ENCODE peak calls at places on chromosomes 1 and 21, in ten cellular contexts. One of them, this sample, is unnamed.

GRCh38 chr21:41677671-41678015 is 89.2 kb downstream of the RIPK4 start:
- DNase-seq in H1: no peak
- DNase-seq in IMR-90: no peak
- DNase-seq in HCT116: no peak
- DNase-seq in PC-9: peak; percentile 38
- DNase-seq in mammary epithelial cell: no peak
- DNase-seq in CD4-positive, CD25-positive, alpha-beta regulatory T cell: no peak
- DNase-seq in lung: no peak
- DNase-seq in adrenal gland: no peak
- DNase-seq in GM23338: no peak
- DNase-seq in this sample: no peak

GRCh38 chr1:174222166-174222949 is 63.0 kb downstream of the RABGAP1L start:
- DNase-seq in H1: no peak
- DNase-seq in IMR-90: peak; percentile 82
- DNase-seq in HCT116: no peak
- DNase-seq in PC-9: no peak
- DNase-seq in mammary epithelial cell: peak; percentile 97
- DNase-seq in CD4-positive, CD25-positive, alpha-beta regulatory T cell: no peak
- DNase-seq in lung: no peak
- DNase-seq in adrenal gland: no peak
- DNase-seq in GM23338: no peak
- DNase-seq in this sample: no peak

GRCh38 chr21:31198575-31198974 is 145.5 kb downstream of the TIAM1 start:
- DNase-seq in H1: no peak
- DNase-seq in IMR-90: peak; percentile 62
- DNase-seq in HCT116: peak; percentile 48
- DNase-seq in PC-9: no peak
- DNase-seq in mammary epithelial cell: peak; percentile 38
- DNase-seq in CD4-positive, CD25-positive, alpha-beta regulatory T cell: peak; percentile 57
- DNase-seq in lung: no peak
- DNase-seq in adrenal gland: no peak
- DNase-seq in GM23338: peak; percentile 71
- DNase-seq in this sample: no peak

GRCh38 chr1:55463814-55464445 is 248.8 kb upstream of the USP24 start:
- DNase-seq in H1: no peak
- DNase-seq in IMR-90: no peak
- DNase-seq in HCT116: no peak
- DNase-seq in PC-9: no peak
- DNase-seq in mammary epithelial cell: no peak
- DNase-seq in CD4-positive, CD25-positive, alpha-beta regulatory T cell: no peak
- DNase-seq in lung: no peak
- DNase-seq in adrenal gland: no peak
- DNase-seq in GM23338: no peak
- DNase-seq in this sample: no peak

GRCh38 chr1:85449356-85449755 is 15.6 kb downstream of the DDAH1 start:
- DNase-seq in H1: no peak
- DNase-seq in IMR-90: no peak
- DNase-seq in HCT116: no peak
- DNase-seq in PC-9: no peak
- DNase-seq in mammary epithelial cell: no peak
- DNase-seq in CD4-positive, CD25-positive, alpha-beta regulatory T cell: no peak
- DNase-seq in lung: no peak
- DNase-seq in adrenal gland: peak; percentile 47
- DNase-seq in GM23338: no peak
- DNase-seq in this sample: no peak

GRCh38 chr1:207316141-207316540 is 5.3 kb upstream of the CD55 start:
- DNase-seq in H1: no peak
- DNase-seq in IMR-90: no peak
- DNase-seq in HCT116: no peak
- DNase-seq in PC-9: peak; percentile 60
- DNase-seq in mammary epithelial cell: no peak
- DNase-seq in CD4-positive, CD25-positive, alpha-beta regulatory T cell: no peak
- DNase-seq in lung: peak; percentile 47
- DNase-seq in adrenal gland: no peak
- DNase-seq in GM23338: peak; percentile 13
- DNase-seq in this sample: no peak

GRCh38 chr1:234758851-234759250 is 148.9 kb upstream of the IRF2BP2 start:
- DNase-seq in H1: no peak
- DNase-seq in IMR-90: peak; percentile 69
- DNase-seq in HCT116: no peak
- DNase-seq in PC-9: no peak
- DNase-seq in mammary epithelial cell: no peak
- DNase-seq in CD4-positive, CD25-positive, alpha-beta regulatory T cell: peak; percentile 81
- DNase-seq in lung: no peak
- DNase-seq in adrenal gland: no peak
- DNase-seq in GM23338: no peak
- DNase-seq in this sample: no peak

GRCh38 chr1:15678578-15678977 is 5.5 kb upstream of the PLEKHM2 start:
- DNase-seq in H1: no peak
- DNase-seq in IMR-90: peak; percentile 81
- DNase-seq in HCT116: peak; percentile 45
- DNase-seq in PC-9: peak; percentile 67
- DNase-seq in mammary epithelial cell: peak; percentile 90
- DNase-seq in CD4-positive, CD25-positive, alpha-beta regulatory T cell: no peak
- DNase-seq in lung: peak; percentile 47
- DNase-seq in adrenal gland: no peak
- DNase-seq in GM23338: peak; percentile 65
- DNase-seq in this sample: no peak

GRCh38 chr1:53553734-53554509 is 94.7 kb downstream of the DMRTB1 start:
- DNase-seq in H1: no peak
- DNase-seq in IMR-90: no peak
- DNase-seq in HCT116: no peak
- DNase-seq in PC-9: no peak
- DNase-seq in mammary epithelial cell: no peak
- DNase-seq in CD4-positive, CD25-positive, alpha-beta regulatory T cell: no peak
- DNase-seq in lung: no peak
- DNase-seq in adrenal gland: no peak
- DNase-seq in GM23338: no peak
- DNase-seq in this sample: peak; percentile 28

GRCh38 chr1:241660424-241660972 is 8.4 kb downstream of the WDR64 start:
- DNase-seq in H1: no peak
- DNase-seq in IMR-90: no peak
- DNase-seq in HCT116: no peak
- DNase-seq in PC-9: no peak
- DNase-seq in mammary epithelial cell: no peak
- DNase-seq in CD4-positive, CD25-positive, alpha-beta regulatory T cell: no peak
- DNase-seq in lung: no peak
- DNase-seq in adrenal gland: no peak
- DNase-seq in GM23338: no peak
- DNase-seq in this sample: no peak

DNA sequence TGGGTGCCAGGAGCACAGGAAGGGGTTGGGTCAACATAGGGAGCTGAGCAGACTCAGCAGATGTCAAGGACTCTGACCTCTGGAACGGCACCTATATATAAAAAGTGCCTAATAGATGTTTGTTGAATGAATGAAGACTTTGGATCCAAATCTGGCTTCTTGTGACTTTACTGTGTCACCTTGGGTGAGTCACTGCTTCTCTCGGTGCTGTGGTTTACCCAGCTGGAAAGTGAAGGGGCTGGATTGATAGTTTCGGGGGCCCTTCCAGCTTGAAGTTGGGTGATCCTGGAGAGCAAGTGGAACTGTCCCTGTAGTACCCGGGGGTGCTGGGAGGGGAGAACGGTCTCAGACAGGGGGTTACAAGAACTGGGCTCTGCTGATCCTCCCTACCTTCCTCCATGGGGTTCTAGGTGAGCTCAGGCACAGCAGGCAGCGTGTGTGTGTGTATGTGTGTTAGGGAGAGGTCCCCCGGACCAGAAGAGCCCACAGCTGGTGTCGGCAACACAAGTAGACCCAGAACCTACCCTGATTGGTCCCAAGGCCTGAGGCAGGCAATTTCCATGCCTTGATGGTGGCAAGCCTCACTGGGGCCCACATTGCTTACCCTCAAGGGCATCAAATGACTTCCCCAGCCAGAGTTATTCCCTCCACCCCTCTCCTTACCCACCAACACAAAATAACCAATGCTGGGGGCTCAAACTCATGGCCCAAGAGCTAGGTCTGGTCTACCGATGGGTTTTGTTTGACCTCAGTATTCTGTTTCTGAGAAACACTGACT is 5.5 kb upstream of the PADI1 start:
- DNase-seq in H1: no peak
- DNase-seq in IMR-90: peak; percentile 22
- DNase-seq in HCT116: no peak
- DNase-seq in PC-9: no peak
- DNase-seq in mammary epithelial cell: no peak
- DNase-seq in CD4-positive, CD25-positive, alpha-beta regulatory T cell: no peak
- DNase-seq in lung: no peak
- DNase-seq in adrenal gland: no peak
- DNase-seq in GM23338: no peak
- DNase-seq in this sample: no peak
- H3K27me3 ChIP-seq in H1: no peaks in the 10 kb centered on the region
- H3K27me3 ChIP-seq in IMR-90: peaks cover 5% of the 10 kb centered on the region
- H3K27me3 ChIP-seq in HCT116: no peaks in the 10 kb centered on the region
- H3K27me3 ChIP-seq in PC-9: no peaks in the 10 kb centered on the region
- H3K27me3 ChIP-seq in mammary epithelial cell: no peaks in the 10 kb centered on the region
- H3K27me3 ChIP-seq in CD4-positive, CD25-positive, alpha-beta regulatory T cell: no peaks in the 10 kb centered on the region
- H3K27me3 ChIP-seq in lung: no peaks in the 10 kb centered on the region
- H3K27me3 ChIP-seq in adrenal gland: peaks cover 3% of the 10 kb centered on the region
- H3K27me3 ChIP-seq in GM23338: no peaks in the 10 kb centered on the region
- H3K27me3 ChIP-seq in this sample: no peaks in the 10 kb centered on the region

DNA sequence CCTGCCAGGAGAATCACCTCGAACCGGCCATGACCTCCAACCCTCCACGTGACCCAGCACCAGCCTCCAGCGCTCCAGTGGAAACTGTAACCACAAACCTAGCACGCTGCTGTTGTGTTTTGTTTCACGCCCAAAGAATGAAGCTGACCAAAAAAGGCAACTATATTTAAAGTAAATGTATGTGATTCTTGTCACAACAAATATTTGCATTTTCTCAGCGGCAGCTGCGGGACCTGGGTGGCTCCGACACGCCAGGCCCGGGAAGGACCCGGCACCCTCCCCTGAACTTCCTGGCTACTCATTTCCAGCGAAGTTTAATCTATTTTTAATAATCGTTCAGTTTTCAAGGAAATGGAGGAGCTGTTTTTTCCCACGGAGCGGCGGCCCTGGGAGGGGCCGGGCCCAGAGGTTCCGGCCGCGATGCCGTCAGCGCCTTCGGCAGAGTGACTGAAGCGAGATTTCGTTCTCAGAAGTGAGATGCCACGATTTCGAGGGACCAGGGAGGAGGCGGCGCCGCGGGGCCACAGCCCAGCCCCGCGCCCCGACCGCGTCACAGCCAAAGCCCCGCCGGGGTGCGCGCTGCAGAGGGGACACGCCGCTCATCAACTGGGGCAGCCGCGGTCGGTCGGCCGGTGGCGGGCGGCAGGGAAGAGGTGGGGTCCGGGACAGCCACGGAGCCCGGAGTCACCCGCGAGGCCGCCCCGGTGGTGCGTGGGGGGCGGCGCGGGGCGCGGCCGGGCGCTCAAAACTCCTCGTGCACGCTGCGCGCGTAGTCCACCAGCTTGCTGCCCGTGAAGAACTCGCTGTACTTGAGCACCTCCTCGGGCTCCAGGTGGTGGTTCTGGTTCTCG is 3.0 kb upstream of the TNFRSF4 start:
- DNase-seq in H1: no peak
- DNase-seq in IMR-90: no peak
- DNase-seq in HCT116: no peak
- DNase-seq in PC-9: no peak
- DNase-seq in mammary epithelial cell: no peak
- DNase-seq in CD4-positive, CD25-positive, alpha-beta regulatory T cell: peak; percentile 57
- DNase-seq in lung: no peak
- DNase-seq in adrenal gland: no peak
- DNase-seq in GM23338: no peak
- DNase-seq in this sample: no peak
- H3K27ac ChIP-seq in H1: no peak overlapping the region
- H3K27ac ChIP-seq in IMR-90: no peak overlapping the region
- H3K27ac ChIP-seq in HCT116: peak overlapping the region; percentile 11
- H3K27ac ChIP-seq in PC-9: no peak overlapping the region
- H3K27ac ChIP-seq in mammary epithelial cell: no peak overlapping the region
- H3K27ac ChIP-seq in CD4-positive, CD25-positive, alpha-beta regulatory T cell: peak overlapping the region; percentile 84
- H3K27ac ChIP-seq in lung: no peak overlapping the region
- H3K27ac ChIP-seq in adrenal gland: no peak overlapping the region
- H3K27ac ChIP-seq in GM23338: no peak overlapping the region
- H3K27ac ChIP-seq in this sample: no peak overlapping the region

DNA sequence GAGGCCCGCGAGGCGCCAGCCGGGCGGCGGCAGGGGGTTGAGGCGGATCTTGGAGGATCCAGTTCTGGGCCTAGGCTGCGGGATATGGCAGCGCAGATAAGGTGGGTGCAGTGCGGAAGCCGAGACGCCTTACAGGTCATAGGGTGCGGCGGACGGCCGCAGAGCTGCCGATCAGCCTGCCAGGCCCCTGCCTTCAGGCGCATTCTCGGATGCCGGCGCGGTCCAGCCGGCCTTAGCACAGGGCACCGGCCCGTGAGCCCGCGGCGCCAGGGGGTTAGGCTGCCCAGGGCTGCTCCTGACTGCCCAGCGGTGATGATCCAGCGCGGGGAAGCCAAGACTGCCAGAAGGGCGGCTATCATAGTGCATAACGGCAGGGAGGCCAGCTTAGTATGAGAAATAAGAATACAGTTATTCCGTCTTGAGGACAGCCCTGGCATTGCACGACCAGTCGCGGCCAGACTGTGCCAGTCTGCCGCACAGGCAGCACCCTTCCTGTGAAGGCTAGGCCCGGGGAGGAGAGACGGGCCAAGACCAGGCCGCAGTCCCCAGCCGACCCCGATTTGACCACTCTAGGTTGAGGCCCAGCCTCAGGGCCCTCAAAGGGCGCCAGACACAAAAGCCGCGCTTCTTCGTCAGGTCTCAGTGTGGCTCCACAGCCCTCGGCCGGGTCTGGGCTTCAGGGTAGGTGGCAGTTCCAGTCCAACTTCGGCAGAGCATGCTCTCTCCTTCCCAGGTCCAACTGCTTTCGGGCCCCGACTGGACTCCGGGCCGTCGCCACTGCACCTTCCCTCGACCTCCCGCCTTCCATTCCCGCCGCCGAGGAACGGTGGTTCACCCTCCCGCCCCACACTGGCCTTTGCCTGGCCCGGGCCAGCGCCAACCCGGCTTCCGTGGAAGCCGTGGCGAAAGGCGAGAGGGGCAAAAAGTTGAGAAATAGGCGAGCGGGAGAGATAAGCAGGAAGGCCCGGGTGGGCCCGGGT is 880 bp downstream of the ALX3 start:
- DNase-seq in H1: peak; percentile 76
- DNase-seq in IMR-90: no peak
- DNase-seq in HCT116: no peak
- DNase-seq in PC-9: no peak
- DNase-seq in mammary epithelial cell: no peak
- DNase-seq in CD4-positive, CD25-positive, alpha-beta regulatory T cell: no peak
- DNase-seq in lung: no peak
- DNase-seq in adrenal gland: no peak
- DNase-seq in GM23338: peak; percentile 58
- DNase-seq in this sample: no peak
- H3K4me1 ChIP-seq in H1: peaks cover 14% of the 10 kb centered on the region
- H3K4me1 ChIP-seq in IMR-90: no peaks in the 10 kb centered on the region
- H3K4me1 ChIP-seq in HCT116: no peaks in the 10 kb centered on the region
- H3K4me1 ChIP-seq in PC-9: no peaks in the 10 kb centered on the region
- H3K4me1 ChIP-seq in mammary epithelial cell: no peaks in the 10 kb centered on the region
- H3K4me1 ChIP-seq in CD4-positive, CD25-positive, alpha-beta regulatory T cell: peaks cover 25% of the 10 kb centered on the region
- H3K4me1 ChIP-seq in lung: peaks cover 15% of the 10 kb centered on the region
- H3K4me1 ChIP-seq in adrenal gland: peaks cover 3% of the 10 kb centered on the region
- H3K4me1 ChIP-seq in GM23338: peaks cover 22% of the 10 kb centered on the region
- H3K4me1 ChIP-seq in this sample: no peaks in the 10 kb centered on the region

DNA sequence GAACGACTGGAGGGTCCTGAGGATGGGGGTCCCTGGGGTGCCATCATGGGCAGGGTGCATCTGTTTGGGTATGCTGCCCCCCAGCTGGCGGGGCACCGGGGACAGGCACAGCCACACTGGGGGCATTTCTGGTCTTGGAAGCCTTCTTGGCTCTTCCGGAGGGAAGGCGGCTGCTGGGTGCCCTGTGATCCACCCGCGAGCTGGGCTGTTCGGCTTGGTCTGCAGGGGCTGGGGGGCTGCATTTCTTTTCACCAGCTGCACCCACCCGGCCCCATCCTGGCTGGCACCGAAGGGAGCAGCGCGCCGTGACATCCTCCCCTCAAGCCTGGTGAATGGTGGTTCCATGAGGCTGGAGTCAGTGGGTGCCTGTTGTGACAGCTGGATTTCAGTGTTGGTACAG is 12.2 kb downstream of the FAAP20 start:
- DNase-seq in H1: no peak
- DNase-seq in IMR-90: no peak
- DNase-seq in HCT116: no peak
- DNase-seq in PC-9: no peak
- DNase-seq in mammary epithelial cell: no peak
- DNase-seq in CD4-positive, CD25-positive, alpha-beta regulatory T cell: no peak
- DNase-seq in lung: no peak
- DNase-seq in adrenal gland: no peak
- DNase-seq in GM23338: no peak
- DNase-seq in this sample: no peak
- H3K27me3 ChIP-seq in H1: no peaks in the 10 kb centered on the region
- H3K27me3 ChIP-seq in IMR-90: no peaks in the 10 kb centered on the region
- H3K27me3 ChIP-seq in HCT116: no peaks in the 10 kb centered on the region
- H3K27me3 ChIP-seq in PC-9: no peaks in the 10 kb centered on the region
- H3K27me3 ChIP-seq in mammary epithelial cell: no peaks in the 10 kb centered on the region
- H3K27me3 ChIP-seq in CD4-positive, CD25-positive, alpha-beta regulatory T cell: no peaks in the 10 kb centered on the region
- H3K27me3 ChIP-seq in lung: no peaks in the 10 kb centered on the region
- H3K27me3 ChIP-seq in adrenal gland: no peaks in the 10 kb centered on the region
- H3K27me3 ChIP-seq in GM23338: no peaks in the 10 kb centered on the region
- H3K27me3 ChIP-seq in this sample: no peaks in the 10 kb centered on the region

This sample was measured in right lobe of liver.